ENCODE peak calls at places on chromosome 13, in seven cellular contexts. L is IMR-90, V is H1, B is mesendoderm, Y is neuronal stem cell, O is H9, A is trophoblast cell. U is an unnamed sample.
A peak's percentile ranks its signal among the peaks of the same experiment; 100 is the strongest.

GRCh38 chr13:55263045-55263444 is 1877.7 kb upstream of the PRR20A start:
- DNase-seq in L (no peak), V (no peak), B (no peak), Y (no peak), O (no peak), A (no peak), U (no peak)

GRCh38 chr13:35724480-35724879 is 248.0 kb upstream of the MAB21L1 start:
- DNase-seq in L (no peak), V (no peak), B (no peak), Y (no peak), O (no peak), A (no peak), U (no peak)

GRCh38 chr13:105445793-105446192 is 1089.7 kb downstream of the EFNB2 start:
- DNase-seq in L (peak; percentile 11), V (no peak), B (no peak), Y (no peak), O (no peak), A (no peak), U (peak; percentile 32)

GRCh38 chr13:30408319-30409101 is 13.8 kb upstream of the UBE2L5 start:
- DNase-seq in L (peak; percentile 79), V (peak; percentile 92), B (peak; percentile 98), Y (peak; percentile 87), O (peak; percentile 98), A (peak; percentile 97), U (peak; percentile 88)

GRCh38 chr13:21567714-21568113 is 36.3 kb downstream of the MICU2 start:
- DNase-seq in L (peak; percentile 20), V (no peak), B (no peak), Y (no peak), O (no peak), A (no peak), U (no peak)

GRCh38 chr13:41557719-41558118 is 100.4 kb downstream of the RGCC start:
- DNase-seq in L (no peak), V (no peak), B (no peak), Y (no peak), O (no peak), A (no peak), U (no peak)

GRCh38 chr13:28640861-28641599 is 17.9 kb upstream of the POMP start:
- DNase-seq in L (no peak), V (no peak), B (no peak), Y (no peak), O (no peak), A (no peak), U (peak; percentile 88)

GRCh38 chr13:110258876-110259631 is 47.9 kb downstream of the COL4A1 start:
- DNase-seq in L (no peak), V (no peak), B (no peak), Y (no peak), O (no peak), A (no peak), U (no peak)

GRCh38 chr13:90238433-90238832 is 1109.1 kb upstream of the MIR17HG start:
- DNase-seq in L (no peak), V (no peak), B (peak; percentile 51), Y (no peak), O (peak; percentile 41), A (peak; percentile 27), U (peak; percentile 23)

GRCh38 chr13:32259116-32259515 is 56.0 kb downstream of the ZAR1L start:
- DNase-seq in L (no peak), V (no peak), B (peak; percentile 45), Y (no peak), O (no peak), A (no peak), U (no peak)

GRCh38 chr13:75541287-75541686 is 3.6 kb upstream of the COMMD6 start:
- DNase-seq in L (peak; percentile 39), V (no peak), B (no peak), Y (no peak), O (no peak), A (peak; percentile 20), U (peak; percentile 24)

GRCh38 chr13:98565726-98566577 is 11.0 kb downstream of the STK24 start:
- DNase-seq in L (no peak), V (no peak), B (no peak), Y (no peak), O (no peak), A (no peak), U (no peak)

GRCh38 chr13:113762075-113762474 is 3.0 kb downstream of the TMEM255B start:
- DNase-seq in L (no peak), V (no peak), B (no peak), Y (no peak), O (no peak), A (peak; percentile 16), U (no peak)

GRCh38 chr13:113763254-113763653 is 4.2 kb downstream of the TMEM255B start:
- DNase-seq in L (no peak), V (no peak), B (no peak), Y (no peak), O (no peak), A (no peak), U (no peak)

GRCh38 chr13:113761136-113761535 is 2.1 kb downstream of the TMEM255B start:
- DNase-seq in L (no peak), V (no peak), B (no peak), Y (no peak), O (no peak), A (no peak), U (no peak)

GRCh38 chr13:113763961-113764792 is 5.2 kb downstream of the TMEM255B start:
- DNase-seq in L (no peak), V (no peak), B (no peak), Y (no peak), O (no peak), A (no peak), U (no peak)

GRCh38 chr13:113762538-113762937 is 3.5 kb downstream of the TMEM255B start:
- DNase-seq in L (no peak), V (no peak), B (peak; percentile 11), Y (no peak), O (no peak), A (no peak), U (no peak)
- H3K18ac ChIP-seq in L (no peak overlapping the region), V (no peak overlapping the region), B (no peak overlapping the region), Y (no peak overlapping the region), O (no peak overlapping the region), A (no peak overlapping the region), U (no peak overlapping the region)

GRCh38 chr13:99907038-99907437 is 64.5 kb downstream of the ZIC5 start:
- DNase-seq in L (no peak), V (no peak), B (no peak), Y (no peak), O (no peak), A (no peak), U (no peak)
- H2AK5ac ChIP-seq in L (no peak overlapping the region), V (no peak overlapping the region), B (no peak overlapping the region), Y (no peak overlapping the region), O (no peak overlapping the region), A (no peak overlapping the region), U (no peak overlapping the region)

GRCh38 chr13:26048745-26049144 is 3.1 kb downstream of the SHISA2 start:
- DNase-seq in L (no peak), V (no peak), B (no peak), Y (no peak), O (no peak), A (no peak), U (no peak)

GRCh38 chr13:26050568-26051230 is 1.1 kb downstream of the SHISA2 start:
- DNase-seq in L (no peak), V (no peak), B (peak; percentile 70), Y (peak; percentile 30), O (peak; percentile 65), A (peak; percentile 39), U (peak; percentile 51)

GRCh38 chr13:26051231-26052135 is at the start of gene SHISA2:
- DNase-seq in L (peak; percentile 31), V (peak; percentile 43), B (peak; percentile 71), Y (peak; percentile 82), O (peak; percentile 86), A (peak; percentile 68), U (peak; percentile 73)

GRCh38 chr13:26052136-26052736 is 420 bp upstream of the SHISA2 start:
- DNase-seq in L (no peak), V (no peak), B (peak; percentile 39), Y (no peak), O (no peak), A (no peak), U (no peak)

DNA sequence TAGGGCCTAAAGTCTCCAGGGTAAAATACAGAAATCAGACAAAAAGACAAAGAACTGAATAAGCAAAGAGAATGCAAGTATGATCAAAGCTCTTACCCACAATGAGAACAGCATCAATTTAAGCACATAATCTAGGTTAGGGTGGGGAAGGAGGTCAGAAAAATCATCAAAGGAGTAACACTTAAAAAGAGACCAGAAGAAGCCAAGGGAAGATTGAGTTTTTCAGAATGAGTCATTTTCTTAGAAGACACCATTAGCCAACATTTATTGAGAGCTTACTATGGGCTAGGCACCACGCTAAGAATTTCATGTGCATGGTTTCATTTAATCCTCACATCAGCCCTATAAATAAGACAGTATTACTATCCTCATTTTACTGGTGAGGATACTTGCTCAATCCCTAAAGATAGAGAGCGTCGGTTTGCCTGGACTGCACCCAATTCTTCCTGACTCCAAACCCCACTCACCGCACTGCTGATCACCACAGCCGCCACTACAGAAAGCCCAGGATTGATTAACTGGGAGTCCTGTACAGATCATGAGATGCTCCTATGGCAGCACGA is 1.7 kb upstream of the SHISA2 start:
- DNase-seq in L (no peak), V (no peak), B (no peak), Y (no peak), O (no peak), A (no peak), U (no peak)
- H3K18ac ChIP-seq in L (no peak overlapping the region), V (no peak overlapping the region), B (no peak overlapping the region), Y (no peak overlapping the region), O (no peak overlapping the region), A (no peak overlapping the region), U (no peak overlapping the region)

GRCh38 chr13:71721117-71721516 is 145.9 kb downstream of the DACH1 start:
- DNase-seq in L (no peak), V (no peak), B (no peak), Y (no peak), O (no peak), A (no peak), U (no peak)

GRCh38 chr13:71729441-71729840 is 137.6 kb downstream of the DACH1 start:
- DNase-seq in L (no peak), V (no peak), B (no peak), Y (no peak), O (no peak), A (no peak), U (no peak)

GRCh38 chr13:71722206-71722605 is 144.8 kb downstream of the DACH1 start:
- DNase-seq in L (peak; percentile 7), V (no peak), B (no peak), Y (no peak), O (no peak), A (no peak), U (peak; percentile 49)

GRCh38 chr13:71730267-71730666 is 136.7 kb downstream of the DACH1 start:
- DNase-seq in L (no peak), V (no peak), B (no peak), Y (no peak), O (no peak), A (no peak), U (no peak)

DNA sequence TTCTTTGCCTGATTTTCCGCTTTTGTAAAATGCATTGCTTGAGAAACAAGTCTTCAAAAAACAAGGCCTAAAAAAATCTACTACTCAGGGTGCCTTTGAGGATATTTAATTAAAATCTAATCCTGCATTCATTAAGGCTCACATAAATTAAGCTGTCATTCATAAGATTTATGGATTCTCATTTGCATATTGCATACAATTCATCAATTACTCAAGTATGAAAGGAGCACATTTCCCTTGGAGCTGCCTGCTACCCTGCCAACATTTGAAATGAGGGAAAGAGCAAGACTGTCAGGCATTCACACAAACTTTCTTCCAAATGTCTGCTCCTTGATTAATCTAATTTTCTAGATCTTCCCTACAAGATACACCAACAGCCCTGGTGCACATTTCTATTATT is 140.0 kb downstream of the DACH1 start:
- DNase-seq in L (no peak), V (no peak), B (no peak), Y (no peak), O (no peak), A (no peak), U (no peak)
- H2AK5ac ChIP-seq in L (no peak overlapping the region), V (no peak overlapping the region), B (no peak overlapping the region), Y (no peak overlapping the region), O (no peak overlapping the region), A (no peak overlapping the region), U (no peak overlapping the region)